ENCODE peak calls at places on chromosomes 6 and 20, in seven cellular contexts. N is trophoblast cell; J is fibroblast of the aortic adventitia; B is RPMI7951; C is iris pigment epithelial cell; A is stimulated activated CD4-positive, alpha-beta T cell treated with anti-CD3 and anti-CD28 coated beads, Interleukin-12 subunit alpha, Interleukin-12 subunit beta, amount 100 ng/mL, for 4 hours; U is tibial artery. D is an unnamed sample.

GRCh38 chr20:46770330-46771194 is 61.1 kb downstream of the SLC2A10 start:
- DNase-seq in N (no peak), J (no peak), B (peak), C (peak), A (no peak), U (no peak), D (no peak)

GRCh38 chr6:111725446-111726112 is 119.9 kb upstream of the TRAF3IP2 start:
- DNase-seq in N (no peak), J (peak), B (no peak), C (no peak), A (no peak), U (peak), D (no peak)

GRCh38 chr20:46767127-46767761 is 57.8 kb downstream of the SLC2A10 start:
- DNase-seq in N (peak), J (peak), B (peak), C (peak), A (peak), U (no peak), D (no peak)

GRCh38 chr6:35583893-35584688 is 71.4 kb upstream of the TULP1 start:
- DNase-seq in N (peak), J (peak), B (peak), C (peak), A (peak), U (no peak), D (peak)

GRCh38 chr6:4671587-4672115 is 104.6 kb upstream of the CDYL start:
- DNase-seq in N (no peak), J (no peak), B (no peak), C (no peak), A (no peak), U (no peak), D (no peak)

GRCh38 chr6:166612471-166612881 is 14.6 kb downstream of the RPS6KA2 start:
- DNase-seq in N (no peak), J (no peak), B (no peak), C (no peak), A (no peak), U (no peak), D (no peak)

GRCh38 chr20:53621482-53622246 is 28.0 kb upstream of the ZNF217 start:
- DNase-seq in N (peak), J (peak), B (peak), C (peak), A (no peak), U (peak), D (no peak)

GRCh38 chr6:107971181-107971580 is 13.2 kb upstream of the SEC63 start:
- DNase-seq in N (no peak), J (no peak), B (no peak), C (no peak), A (no peak), U (no peak), D (no peak)

GRCh38 chr6:136822051-136822378 is 377 bp upstream of the PEX7 start:
- DNase-seq in N (no peak), J (no peak), B (no peak), C (peak), A (peak), U (no peak), D (peak)

GRCh38 chr6:2630362-2630761 is 120.4 kb downstream of the MYLK4 start:
- DNase-seq in N (peak), J (peak), B (peak), C (peak), A (no peak), U (peak), D (no peak)

GRCh38 chr6:138815797-138816528 is 20.1 kb downstream of the ECT2L start:
- DNase-seq in N (peak), J (peak), B (peak), C (peak), A (no peak), U (no peak), D (no peak)

GRCh38 chr20:62019144-62019805 is 46.4 kb downstream of the TAF4 start:
- DNase-seq in N (no peak), J (no peak), B (peak), C (no peak), A (no peak), U (no peak), D (no peak)

GRCh38 chr6:73308712-73309533 is 45.2 kb downstream of the DPPA5 start:
- DNase-seq in N (no peak), J (peak), B (no peak), C (no peak), A (no peak), U (no peak), D (no peak)

GRCh38 chr6:106181664-106182418 is 95.7 kb downstream of the PRDM1 start:
- DNase-seq in N (peak), J (peak), B (peak), C (peak), A (no peak), U (no peak), D (no peak)

GRCh38 chr6:15121977-15122550 is 123.8 kb upstream of the JARID2 start:
- DNase-seq in N (no peak), J (no peak), B (no peak), C (no peak), A (no peak), U (no peak), D (no peak)

GRCh38 chr6:87068804-87069203 is 26.1 kb downstream of the CGA start:
- DNase-seq in N (peak), J (no peak), B (no peak), C (no peak), A (no peak), U (no peak), D (no peak)

GRCh38 chr20:14583413-14583812 is 246.0 kb upstream of the FLRT3 start:
- DNase-seq in N (no peak), J (no peak), B (no peak), C (no peak), A (no peak), U (no peak), D (no peak)

GRCh38 chr6:129748212-129748900 is 38.4 kb upstream of the ARHGAP18 start:
- DNase-seq in N (peak), J (peak), B (peak), C (peak), A (peak), U (peak), D (peak)

GRCh38 chr20:62020935-62021701 is 44.6 kb downstream of the TAF4 start:
- DNase-seq in N (no peak), J (peak), B (no peak), C (peak), A (no peak), U (no peak), D (no peak)

GRCh38 chr6:129014302-129014701 is 131.4 kb downstream of the LAMA2 start:
- DNase-seq in N (no peak), J (no peak), B (no peak), C (no peak), A (no peak), U (no peak), D (no peak)

GRCh38 chr6:158329531-158329930 is 17.3 kb downstream of the TULP4 start:
- DNase-seq in N (no peak), J (no peak), B (peak), C (no peak), A (no peak), U (no peak), D (no peak)

GRCh38 chr6:49030621-49031020 is 432.4 kb downstream of the MMUT start:
- DNase-seq in N (no peak), J (peak), B (peak), C (peak), A (no peak), U (no peak), D (no peak)

GRCh38 chr6:114762145-114762544 is 419.3 kb upstream of the HS3ST5 start:
- DNase-seq in N (no peak), J (no peak), B (no peak), C (no peak), A (no peak), U (no peak), D (no peak)

GRCh38 chr6:68958327-68958726 is 323.2 kb downstream of the ADGRB3 start:
- DNase-seq in N (peak), J (peak), B (no peak), C (peak), A (no peak), U (no peak), D (no peak)

GRCh38 chr6:56852611-56853010 is 102.3 kb upstream of the BEND6 start:
- DNase-seq in N (peak), J (no peak), B (no peak), C (no peak), A (no peak), U (no peak), D (no peak)

GRCh38 chr6:135087803-135088202 is 33.2 kb upstream of the HBS1L start:
- DNase-seq in N (no peak), J (no peak), B (peak), C (no peak), A (no peak), U (no peak), D (peak)

GRCh38 chr6:6315660-6316059 is 4.8 kb downstream of the F13A1 start:
- DNase-seq in N (peak), J (peak), B (peak), C (peak), A (peak), U (no peak), D (peak)

GRCh38 chr6:56766806-56767178 is 124.1 kb upstream of the DST start:
- DNase-seq in N (no peak), J (peak), B (peak), C (peak), A (no peak), U (no peak), D (no peak)

GRCh38 chr6:136529655-136530054 is 20.6 kb downstream of the MAP7 start:
- DNase-seq in N (no peak), J (no peak), B (no peak), C (no peak), A (no peak), U (no peak), D (no peak)

GRCh38 chr20:25364180-25364788 is 26.4 kb downstream of the ABHD12 start:
- DNase-seq in N (no peak), J (peak), B (peak), C (peak), A (no peak), U (no peak), D (no peak)

GRCh38 chr6:142146828-142147662 is at the start of the genes NMBR and VTA1:
- DNase-seq in N (peak), J (peak), B (peak), C (peak), A (peak), U (peak), D (peak)

GRCh38 chr6:30568245-30568644 is 3.0 kb upstream of the ABCF1 start:
- DNase-seq in N (no peak), J (no peak), B (no peak), C (no peak), A (peak), U (no peak), D (peak)